ENCODE peak calls at places on chromosomes 3 and 15, in nine cellular contexts. One of them, this sample, is unnamed.

GRCh38 chr3:54905230-54905888 is 22.5 kb downstream of the LRTM1 start:
- DNase-seq in COR-L47: no peak
- DNase-seq in NCI-H1092: no peak
- DNase-seq in smooth muscle cell of the brain vasculature: no peak
- DNase-seq in stimulated activated CD8-positive, alpha-beta memory T cell treated with anti-CD3 and anti-CD28 coated beads, Interleukin-4, amount 100 ng/mL, for 1 hour: no peak
- DNase-seq in EL: peak
- DNase-seq in progenitor cell of endocrine pancreas: no peak
- DNase-seq in SHP77 treated with DMSO at 0.1 percent for 48 hours: no peak
- DNase-seq in iPS-NIHi11: no peak
- DNase-seq in this sample: no peak

GRCh38 chr3:14175383-14176037 is 2.9 kb downstream of the XPC start:
- DNase-seq in progenitor cell of endocrine pancreas: no peak
- DNase-seq in SHP77 treated with DMSO at 0.1 percent for 48 hours: no peak
- DNase-seq in iPS-NIHi11: no peak
- DNase-seq in stimulated activated CD8-positive, alpha-beta memory T cell treated with anti-CD3 and anti-CD28 coated beads, Interleukin-4, amount 100 ng/mL, for 1 hour: peak
- DNase-seq in smooth muscle cell of the brain vasculature: no peak
- DNase-seq in COR-L47: no peak
- DNase-seq in EL: peak
- DNase-seq in NCI-H1092: no peak
- DNase-seq in this sample: no peak

GRCh38 chr3:50268703-50269451 is at the start of gene SEMA3B:
- DNase-seq in smooth muscle cell of the brain vasculature: no peak
- DNase-seq in iPS-NIHi11: peak
- DNase-seq in progenitor cell of endocrine pancreas: no peak
- DNase-seq in NCI-H1092: no peak
- DNase-seq in SHP77 treated with DMSO at 0.1 percent for 48 hours: no peak
- DNase-seq in EL: peak
- DNase-seq in COR-L47: no peak
- DNase-seq in stimulated activated CD8-positive, alpha-beta memory T cell treated with anti-CD3 and anti-CD28 coated beads, Interleukin-4, amount 100 ng/mL, for 1 hour: no peak
- DNase-seq in this sample: peak

GRCh38 chr3:88075497-88075896 is 16.4 kb downstream of the ZNF654 start:
- DNase-seq in EL: no peak
- DNase-seq in stimulated activated CD8-positive, alpha-beta memory T cell treated with anti-CD3 and anti-CD28 coated beads, Interleukin-4, amount 100 ng/mL, for 1 hour: no peak
- DNase-seq in smooth muscle cell of the brain vasculature: no peak
- DNase-seq in COR-L47: no peak
- DNase-seq in iPS-NIHi11: no peak
- DNase-seq in SHP77 treated with DMSO at 0.1 percent for 48 hours: no peak
- DNase-seq in progenitor cell of endocrine pancreas: no peak
- DNase-seq in NCI-H1092: no peak
- DNase-seq in this sample: no peak

GRCh38 chr3:9730747-9731205 is 759 bp upstream of the BRPF1 start:
- DNase-seq in EL: no peak
- DNase-seq in NCI-H1092: peak
- DNase-seq in smooth muscle cell of the brain vasculature: no peak
- DNase-seq in iPS-NIHi11: peak
- DNase-seq in progenitor cell of endocrine pancreas: no peak
- DNase-seq in SHP77 treated with DMSO at 0.1 percent for 48 hours: no peak
- DNase-seq in stimulated activated CD8-positive, alpha-beta memory T cell treated with anti-CD3 and anti-CD28 coated beads, Interleukin-4, amount 100 ng/mL, for 1 hour: no peak
- DNase-seq in COR-L47: no peak
- DNase-seq in this sample: no peak

GRCh38 chr3:13583251-13584180 is 34.6 kb downstream of the FBLN2 start:
- DNase-seq in COR-L47: no peak
- DNase-seq in iPS-NIHi11: no peak
- DNase-seq in progenitor cell of endocrine pancreas: no peak
- DNase-seq in smooth muscle cell of the brain vasculature: no peak
- DNase-seq in stimulated activated CD8-positive, alpha-beta memory T cell treated with anti-CD3 and anti-CD28 coated beads, Interleukin-4, amount 100 ng/mL, for 1 hour: no peak
- DNase-seq in EL: no peak
- DNase-seq in NCI-H1092: no peak
- DNase-seq in SHP77 treated with DMSO at 0.1 percent for 48 hours: no peak
- DNase-seq in this sample: no peak

GRCh38 chr3:42161050-42161935 is 70.1 kb downstream of the TRAK1 start:
- DNase-seq in stimulated activated CD8-positive, alpha-beta memory T cell treated with anti-CD3 and anti-CD28 coated beads, Interleukin-4, amount 100 ng/mL, for 1 hour: no peak
- DNase-seq in COR-L47: no peak
- DNase-seq in EL: peak
- DNase-seq in SHP77 treated with DMSO at 0.1 percent for 48 hours: no peak
- DNase-seq in progenitor cell of endocrine pancreas: no peak
- DNase-seq in NCI-H1092: no peak
- DNase-seq in smooth muscle cell of the brain vasculature: no peak
- DNase-seq in iPS-NIHi11: no peak
- DNase-seq in this sample: no peak

GRCh38 chr3:7518471-7518870 is 657.6 kb downstream of the GRM7 start:
- DNase-seq in iPS-NIHi11: no peak
- DNase-seq in smooth muscle cell of the brain vasculature: peak
- DNase-seq in COR-L47: no peak
- DNase-seq in progenitor cell of endocrine pancreas: no peak
- DNase-seq in SHP77 treated with DMSO at 0.1 percent for 48 hours: no peak
- DNase-seq in EL: no peak
- DNase-seq in stimulated activated CD8-positive, alpha-beta memory T cell treated with anti-CD3 and anti-CD28 coated beads, Interleukin-4, amount 100 ng/mL, for 1 hour: no peak
- DNase-seq in NCI-H1092: no peak
- DNase-seq in this sample: no peak

GRCh38 chr3:71542548-71543370 is 40.8 kb downstream of the FOXP1 start:
- DNase-seq in stimulated activated CD8-positive, alpha-beta memory T cell treated with anti-CD3 and anti-CD28 coated beads, Interleukin-4, amount 100 ng/mL, for 1 hour: no peak
- DNase-seq in COR-L47: no peak
- DNase-seq in iPS-NIHi11: no peak
- DNase-seq in smooth muscle cell of the brain vasculature: no peak
- DNase-seq in NCI-H1092: no peak
- DNase-seq in SHP77 treated with DMSO at 0.1 percent for 48 hours: peak
- DNase-seq in progenitor cell of endocrine pancreas: no peak
- DNase-seq in EL: peak
- DNase-seq in this sample: peak

GRCh38 chr15:77181305-77182074 is 110.6 kb upstream of the TSPAN3 start:
- DNase-seq in EL: no peak
- DNase-seq in COR-L47: no peak
- DNase-seq in SHP77 treated with DMSO at 0.1 percent for 48 hours: no peak
- DNase-seq in NCI-H1092: no peak
- DNase-seq in progenitor cell of endocrine pancreas: no peak
- DNase-seq in iPS-NIHi11: no peak
- DNase-seq in stimulated activated CD8-positive, alpha-beta memory T cell treated with anti-CD3 and anti-CD28 coated beads, Interleukin-4, amount 100 ng/mL, for 1 hour: no peak
- DNase-seq in smooth muscle cell of the brain vasculature: no peak
- DNase-seq in this sample: no peak

This sample was measured in left lung.